ENCODE peak calls at places on chromosomes 13 and 19, in ten cellular contexts. One of them, this sample, is unnamed.

GRCh38 chr19:3408996-3409345 is 42.6 kb downstream of the NFIC start:
- DNase-seq in vagina: no peak
- DNase-seq in HCT116: no peak
- DNase-seq in suprapubic skin: no peak
- DNase-seq in stomach: no peak
- DNase-seq in upper lobe of left lung: no peak
- DNase-seq in prostate gland: no peak
- DNase-seq in transverse colon: no peak
- DNase-seq in breast epithelium: no peak
- DNase-seq in GM23338: no peak
- DNase-seq in this sample: no peak

GRCh38 chr19:47158879-47159509 is 28.4 kb downstream of the SAE1 start:
- DNase-seq in GM23338: no peak
- DNase-seq in vagina: no peak
- DNase-seq in suprapubic skin: no peak
- DNase-seq in upper lobe of left lung: no peak
- DNase-seq in breast epithelium: no peak
- DNase-seq in transverse colon: no peak
- DNase-seq in prostate gland: no peak
- DNase-seq in HCT116: no peak
- DNase-seq in stomach: no peak
- DNase-seq in this sample: no peak

GRCh38 chr19:19232231-19232630 is 20.5 kb downstream of the NCAN start:
- DNase-seq in prostate gland: no peak
- DNase-seq in stomach: no peak
- DNase-seq in vagina: no peak
- DNase-seq in GM23338: no peak
- DNase-seq in upper lobe of left lung: peak
- DNase-seq in suprapubic skin: no peak
- DNase-seq in transverse colon: no peak
- DNase-seq in HCT116: no peak
- DNase-seq in breast epithelium: no peak
- DNase-seq in this sample: no peak

GRCh38 chr13:24605923-24606372 is 74.3 kb upstream of the ATP12A start:
- DNase-seq in stomach: no peak
- DNase-seq in suprapubic skin: no peak
- DNase-seq in HCT116: peak
- DNase-seq in vagina: no peak
- DNase-seq in upper lobe of left lung: no peak
- DNase-seq in transverse colon: no peak
- DNase-seq in prostate gland: no peak
- DNase-seq in breast epithelium: no peak
- DNase-seq in GM23338: peak
- DNase-seq in this sample: peak

GRCh38 chr13:46553521-46553885 is 533 bp downstream of the LRCH1 start:
- DNase-seq in upper lobe of left lung: no peak
- DNase-seq in GM23338: peak
- DNase-seq in suprapubic skin: peak
- DNase-seq in prostate gland: peak
- DNase-seq in transverse colon: no peak
- DNase-seq in stomach: no peak
- DNase-seq in breast epithelium: no peak
- DNase-seq in HCT116: no peak
- DNase-seq in vagina: no peak
- DNase-seq in this sample: peak

GRCh38 chr13:33286143-33286542 is 588 bp upstream of the STARD13 start:
- DNase-seq in upper lobe of left lung: no peak
- DNase-seq in GM23338: peak
- DNase-seq in HCT116: no peak
- DNase-seq in breast epithelium: no peak
- DNase-seq in prostate gland: no peak
- DNase-seq in vagina: no peak
- DNase-seq in suprapubic skin: no peak
- DNase-seq in transverse colon: no peak
- DNase-seq in stomach: no peak
- DNase-seq in this sample: no peak

GRCh38 chr19:18232540-18233223 is 6.4 kb upstream of the PDE4C start:
- DNase-seq in vagina: no peak
- DNase-seq in stomach: no peak
- DNase-seq in GM23338: peak
- DNase-seq in breast epithelium: no peak
- DNase-seq in suprapubic skin: no peak
- DNase-seq in upper lobe of left lung: no peak
- DNase-seq in transverse colon: no peak
- DNase-seq in HCT116: no peak
- DNase-seq in prostate gland: no peak
- DNase-seq in this sample: no peak

GRCh38 chr19:38805180-38805579 is 7.6 kb downstream of the LGALS4 start:
- DNase-seq in HCT116: no peak
- DNase-seq in stomach: no peak
- DNase-seq in GM23338: no peak
- DNase-seq in vagina: no peak
- DNase-seq in transverse colon: no peak
- DNase-seq in upper lobe of left lung: no peak
- DNase-seq in prostate gland: no peak
- DNase-seq in breast epithelium: no peak
- DNase-seq in suprapubic skin: no peak
- DNase-seq in this sample: no peak

GRCh38 chr19:47729799-47730520 is 15.4 kb upstream of the NOP53 start:
- DNase-seq in breast epithelium: peak
- DNase-seq in GM23338: peak
- DNase-seq in upper lobe of left lung: peak
- DNase-seq in vagina: no peak
- DNase-seq in suprapubic skin: peak
- DNase-seq in HCT116: no peak
- DNase-seq in stomach: peak
- DNase-seq in transverse colon: peak
- DNase-seq in prostate gland: peak
- DNase-seq in this sample: peak

GRCh38 chr13:59203855-59204254 is 959.9 kb downstream of the DIAPH3 start:
- DNase-seq in transverse colon: no peak
- DNase-seq in upper lobe of left lung: no peak
- DNase-seq in GM23338: no peak
- DNase-seq in breast epithelium: no peak
- DNase-seq in HCT116: no peak
- DNase-seq in stomach: no peak
- DNase-seq in prostate gland: no peak
- DNase-seq in suprapubic skin: no peak
- DNase-seq in vagina: no peak
- DNase-seq in this sample: no peak

GRCh38 chr19:48645652-48646191 is at the start of gene CA11:
- DNase-seq in suprapubic skin: no peak
- DNase-seq in transverse colon: no peak
- DNase-seq in prostate gland: no peak
- DNase-seq in GM23338: peak
- DNase-seq in vagina: no peak
- DNase-seq in upper lobe of left lung: no peak
- DNase-seq in breast epithelium: no peak
- DNase-seq in HCT116: no peak
- DNase-seq in stomach: no peak
- DNase-seq in this sample: no peak

GRCh38 chr13:47672982-47673670 is 327.9 kb downstream of the SUCLA2 start:
- DNase-seq in upper lobe of left lung: no peak
- DNase-seq in prostate gland: no peak
- DNase-seq in HCT116: no peak
- DNase-seq in vagina: no peak
- DNase-seq in stomach: no peak
- DNase-seq in breast epithelium: no peak
- DNase-seq in transverse colon: no peak
- DNase-seq in suprapubic skin: no peak
- DNase-seq in GM23338: no peak
- DNase-seq in this sample: no peak

GRCh38 chr13:32041429-32041828 is 9.9 kb downstream of the FRY start:
- DNase-seq in prostate gland: no peak
- DNase-seq in HCT116: no peak
- DNase-seq in suprapubic skin: no peak
- DNase-seq in stomach: no peak
- DNase-seq in GM23338: no peak
- DNase-seq in breast epithelium: no peak
- DNase-seq in upper lobe of left lung: no peak
- DNase-seq in vagina: no peak
- DNase-seq in transverse colon: no peak
- DNase-seq in this sample: no peak

GRCh38 chr13:32039056-32039455 is 7.5 kb downstream of the FRY start:
- DNase-seq in transverse colon: no peak
- DNase-seq in prostate gland: no peak
- DNase-seq in upper lobe of left lung: no peak
- DNase-seq in HCT116: no peak
- DNase-seq in breast epithelium: no peak
- DNase-seq in stomach: no peak
- DNase-seq in suprapubic skin: no peak
- DNase-seq in vagina: no peak
- DNase-seq in GM23338: no peak
- DNase-seq in this sample: no peak

GRCh38 chr13:32040689-32041088 is 9.1 kb downstream of the FRY start:
- DNase-seq in transverse colon: no peak
- DNase-seq in HCT116: no peak
- DNase-seq in vagina: no peak
- DNase-seq in upper lobe of left lung: no peak
- DNase-seq in prostate gland: no peak
- DNase-seq in suprapubic skin: no peak
- DNase-seq in stomach: no peak
- DNase-seq in GM23338: no peak
- DNase-seq in breast epithelium: no peak
- DNase-seq in this sample: no peak

GRCh38 chr13:32039488-32040013 is 8.0 kb downstream of the FRY start:
- DNase-seq in breast epithelium: no peak
- DNase-seq in upper lobe of left lung: no peak
- DNase-seq in GM23338: no peak
- DNase-seq in prostate gland: no peak
- DNase-seq in transverse colon: no peak
- DNase-seq in HCT116: no peak
- DNase-seq in vagina: no peak
- DNase-seq in suprapubic skin: no peak
- DNase-seq in stomach: no peak
- DNase-seq in this sample: no peak

GRCh38 chr13:32040052-32040642 is 8.6 kb downstream of the FRY start:
- DNase-seq in suprapubic skin: no peak
- DNase-seq in breast epithelium: no peak
- DNase-seq in transverse colon: no peak
- DNase-seq in prostate gland: no peak
- DNase-seq in vagina: no peak
- DNase-seq in stomach: no peak
- DNase-seq in HCT116: no peak
- DNase-seq in upper lobe of left lung: no peak
- DNase-seq in GM23338: no peak
- DNase-seq in this sample: no peak
- TF ChIP-seq POLR2AphosphoS5 in suprapubic skin: no peak
- TF ChIP-seq POLR2AphosphoS5 in breast epithelium: no peak
- TF ChIP-seq POLR2AphosphoS5 in transverse colon: no peak
- TF ChIP-seq POLR2AphosphoS5 in prostate gland: no peak
- TF ChIP-seq POLR2AphosphoS5 in vagina: no peak
- TF ChIP-seq POLR2AphosphoS5 in stomach: no peak
- TF ChIP-seq POLR2AphosphoS5 in HCT116: no peak
- TF ChIP-seq POLR2AphosphoS5 in upper lobe of left lung: no peak
- TF ChIP-seq POLR2AphosphoS5 in GM23338: no peak
- TF ChIP-seq POLR2AphosphoS5 in this sample: no peak

DNA sequence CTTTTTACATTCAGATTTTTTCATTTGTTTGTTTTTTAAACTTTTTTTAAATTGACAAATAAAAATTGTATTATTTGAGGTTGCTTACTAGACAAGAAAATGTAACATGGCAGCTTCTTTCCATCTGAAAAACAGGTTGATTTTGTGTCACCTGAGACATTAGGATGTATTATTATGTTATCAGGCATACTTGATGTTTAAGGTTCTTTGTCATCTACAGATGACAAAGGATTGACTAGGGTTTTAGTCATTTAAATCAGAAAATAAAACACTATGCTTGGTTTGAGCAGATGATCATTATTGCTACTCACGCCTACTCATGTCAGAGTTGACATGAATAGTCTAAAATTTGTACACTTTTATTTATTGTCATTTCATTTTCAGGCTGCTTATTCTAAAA is 1494.5 kb downstream of the SLITRK5 start:
- DNase-seq in GM23338: no peak
- DNase-seq in upper lobe of left lung: no peak
- DNase-seq in HCT116: no peak
- DNase-seq in suprapubic skin: no peak
- DNase-seq in stomach: no peak
- DNase-seq in prostate gland: no peak
- DNase-seq in breast epithelium: no peak
- DNase-seq in vagina: no peak
- DNase-seq in transverse colon: no peak
- DNase-seq in this sample: no peak
- H3K27ac ChIP-seq in GM23338: no peak
- H3K27ac ChIP-seq in upper lobe of left lung: no peak
- H3K27ac ChIP-seq in HCT116: no peak
- H3K27ac ChIP-seq in suprapubic skin: no peak
- H3K27ac ChIP-seq in stomach: no peak
- H3K27ac ChIP-seq in prostate gland: no peak
- H3K27ac ChIP-seq in breast epithelium: no peak
- H3K27ac ChIP-seq in vagina: no peak
- H3K27ac ChIP-seq in transverse colon: no peak
- H3K27ac ChIP-seq in this sample: no peak

GRCh38 chr13:45466359-45466758 is 1.6 kb downstream of the COG3 start:
- DNase-seq in suprapubic skin: no peak
- DNase-seq in upper lobe of left lung: no peak
- DNase-seq in stomach: no peak
- DNase-seq in GM23338: no peak
- DNase-seq in transverse colon: no peak
- DNase-seq in HCT116: no peak
- DNase-seq in vagina: no peak
- DNase-seq in breast epithelium: no peak
- DNase-seq in prostate gland: no peak
- DNase-seq in this sample: no peak

GRCh38 chr13:45468676-45469075 is 3.9 kb downstream of the COG3 start:
- DNase-seq in prostate gland: peak
- DNase-seq in transverse colon: peak
- DNase-seq in vagina: no peak
- DNase-seq in breast epithelium: no peak
- DNase-seq in HCT116: no peak
- DNase-seq in upper lobe of left lung: no peak
- DNase-seq in suprapubic skin: no peak
- DNase-seq in GM23338: peak
- DNase-seq in stomach: no peak
- DNase-seq in this sample: no peak

GRCh38 chr13:45464141-45464686 is 525 bp upstream of the COG3 start:
- DNase-seq in breast epithelium: peak
- DNase-seq in suprapubic skin: no peak
- DNase-seq in prostate gland: no peak
- DNase-seq in GM23338: no peak
- DNase-seq in upper lobe of left lung: no peak
- DNase-seq in vagina: no peak
- DNase-seq in transverse colon: peak
- DNase-seq in stomach: no peak
- DNase-seq in HCT116: no peak
- DNase-seq in this sample: no peak

GRCh38 chr13:45464687-45465453 is at the start of gene COG3:
- DNase-seq in transverse colon: peak
- DNase-seq in breast epithelium: peak
- DNase-seq in HCT116: peak
- DNase-seq in stomach: peak
- DNase-seq in prostate gland: peak
- DNase-seq in vagina: no peak
- DNase-seq in suprapubic skin: peak
- DNase-seq in upper lobe of left lung: peak
- DNase-seq in GM23338: peak
- DNase-seq in this sample: peak
- TF ChIP-seq CTCF in transverse colon: no peak
- TF ChIP-seq CTCF in breast epithelium: no peak
- TF ChIP-seq CTCF in HCT116: peak
- TF ChIP-seq CTCF in stomach: no peak
- TF ChIP-seq CTCF in prostate gland: no peak
- TF ChIP-seq CTCF in vagina: peak
- TF ChIP-seq CTCF in suprapubic skin: peak
- TF ChIP-seq CTCF in upper lobe of left lung: no peak
- TF ChIP-seq CTCF in GM23338: peak
- TF ChIP-seq CTCF in this sample: peak

GRCh38 chr19:53982056-53982455 is 9.4 kb upstream of the CACNG6 start:
- DNase-seq in upper lobe of left lung: peak
- DNase-seq in suprapubic skin: no peak
- DNase-seq in vagina: no peak
- DNase-seq in transverse colon: no peak
- DNase-seq in HCT116: no peak
- DNase-seq in prostate gland: no peak
- DNase-seq in GM23338: peak
- DNase-seq in stomach: no peak
- DNase-seq in breast epithelium: no peak
- DNase-seq in this sample: no peak
- TF ChIP-seq POLR2AphosphoS5 in upper lobe of left lung: no peak
- TF ChIP-seq POLR2AphosphoS5 in suprapubic skin: no peak
- TF ChIP-seq POLR2AphosphoS5 in vagina: no peak
- TF ChIP-seq POLR2AphosphoS5 in transverse colon: no peak
- TF ChIP-seq POLR2AphosphoS5 in HCT116: no peak
- TF ChIP-seq POLR2AphosphoS5 in prostate gland: no peak
- TF ChIP-seq POLR2AphosphoS5 in GM23338: no peak
- TF ChIP-seq POLR2AphosphoS5 in stomach: no peak
- TF ChIP-seq POLR2AphosphoS5 in breast epithelium: no peak
- TF ChIP-seq POLR2AphosphoS5 in this sample: no peak